ENCODE peak calls at places on chromosomes 7 and 10, in ten cellular contexts. D, M, C, X, H, U, O, S, Y and I are unnamed samples.

GRCh38 chr10:62584726-62585125 is 210.6 kb downstream of the ZNF365 start:
- DNase-seq in D (no peak), M (no peak), C (no peak), X (peak; percentile 55), H (no peak), U (no peak), O (no peak), S (no peak), Y (no peak), I (no peak)

GRCh38 chr10:33412261-33413092 is 78.0 kb upstream of the NRP1 start:
- DNase-seq in D (no peak), M (no peak), C (no peak), X (peak; percentile 99), H (no peak), U (no peak), O (no peak), S (no peak), Y (peak; percentile 83), I (no peak)

GRCh38 chr10:29353291-29353690 is 64.4 kb downstream of the LYZL1 start:
- DNase-seq in D (no peak), M (no peak), C (no peak), X (no peak), H (no peak), U (no peak), O (no peak), S (no peak), Y (no peak), I (no peak)

GRCh38 chr7:49980414-49980813 is 112.6 kb downstream of the ZPBP start:
- DNase-seq in D (no peak), M (peak; percentile 6), C (no peak), X (no peak), H (no peak), U (no peak), O (peak; percentile 50), S (no peak), Y (no peak), I (no peak)

GRCh38 chr7:77580762-77581350 is 43.8 kb downstream of the PTPN12 start:
- DNase-seq in D (no peak), M (no peak), C (no peak), X (no peak), H (no peak), U (no peak), O (no peak), S (no peak), Y (no peak), I (no peak)

GRCh38 chr7:123463890-123464289 is 70.5 kb downstream of the IQUB start:
- DNase-seq in D (no peak), M (no peak), C (no peak), X (no peak), H (no peak), U (no peak), O (no peak), S (no peak), Y (no peak), I (no peak)

GRCh38 chr7:34080513-34080912 is 175.2 kb downstream of the BMPER start:
- DNase-seq in D (no peak), M (no peak), C (no peak), X (peak; percentile 89), H (no peak), U (no peak), O (no peak), S (no peak), Y (no peak), I (no peak)

GRCh38 chr7:127589901-127590300 is 1.7 kb downstream of the ARF5 start:
- DNase-seq in D (no peak), M (no peak), C (no peak), X (no peak), H (no peak), U (no peak), O (no peak), S (no peak), Y (no peak), I (no peak)

GRCh38 chr10:112985701-112986510 is 35.9 kb downstream of the TCF7L2 start:
- DNase-seq in D (no peak), M (no peak), C (no peak), X (peak; percentile 83), H (no peak), U (no peak), O (peak; percentile 49), S (no peak), Y (no peak), I (no peak)

GRCh38 chr10:42997849-42998165 is 79.1 kb upstream of the RET start:
- DNase-seq in D (no peak), M (no peak), C (no peak), X (no peak), H (no peak), U (no peak), O (no peak), S (no peak), Y (peak; percentile 52), I (no peak)

GRCh38 chr7:2015251-2015871 is 217.4 kb downstream of the MAD1L1 start:
- DNase-seq in D (no peak), M (no peak), C (no peak), X (no peak), H (no peak), U (peak; percentile 51), O (no peak), S (no peak), Y (peak; percentile 65), I (peak; percentile 59)

GRCh38 chr7:148334959-148335577 is 255.5 kb upstream of the C7orf33 start:
- DNase-seq in D (no peak), M (peak; percentile 98), C (peak; percentile 91), X (peak; percentile 80), H (peak; percentile 66), U (no peak), O (no peak), S (peak; percentile 56), Y (no peak), I (peak; percentile 75)